ENCODE peak calls at places on chromosomes 7 and 10, in six cellular contexts. One of them, this sample, is unnamed.

GRCh38 chr7:44159824-44160630 is 18.9 kb upstream of the MYL7 start:
- DNase-seq in colonic mucosa: no peak
- DNase-seq in endothelial cell of umbilical vein: no peak
- DNase-seq in heart right ventricle: no peak
- DNase-seq in cardiac muscle cell: no peak
- DNase-seq in aorta: no peak
- DNase-seq in this sample: no peak

GRCh38 chr7:110557-111232 is 81.7 kb upstream of the FAM20C start:
- DNase-seq in colonic mucosa: no peak
- DNase-seq in endothelial cell of umbilical vein: no peak
- DNase-seq in heart right ventricle: no peak
- DNase-seq in cardiac muscle cell: no peak
- DNase-seq in aorta: no peak
- DNase-seq in this sample: no peak

GRCh38 chr10:92757066-92757716 is 67.4 kb downstream of the HHEX start:
- DNase-seq in colonic mucosa: peak; percentile 72
- DNase-seq in endothelial cell of umbilical vein: peak; percentile 93
- DNase-seq in heart right ventricle: peak; percentile 86
- DNase-seq in cardiac muscle cell: peak; percentile 96
- DNase-seq in aorta: peak; percentile 96
- DNase-seq in this sample: no peak

GRCh38 chr10:22345301-22346086 is at the start of gene SPAG6:
- DNase-seq in colonic mucosa: peak; percentile 58
- DNase-seq in endothelial cell of umbilical vein: no peak
- DNase-seq in heart right ventricle: no peak
- DNase-seq in cardiac muscle cell: peak; percentile 35
- DNase-seq in aorta: peak; percentile 74
- DNase-seq in this sample: peak; percentile 24

GRCh38 chr10:83917519-83918506 is 221.5 kb upstream of the GHITM start:
- DNase-seq in colonic mucosa: peak; percentile 44
- DNase-seq in endothelial cell of umbilical vein: peak; percentile 3
- DNase-seq in heart right ventricle: no peak
- DNase-seq in cardiac muscle cell: peak; percentile 13
- DNase-seq in aorta: no peak
- DNase-seq in this sample: no peak

GRCh38 chr10:126243976-126244375 is 144.3 kb downstream of the ADAM12 start:
- DNase-seq in colonic mucosa: no peak
- DNase-seq in endothelial cell of umbilical vein: no peak
- DNase-seq in heart right ventricle: no peak
- DNase-seq in cardiac muscle cell: peak; percentile 75
- DNase-seq in aorta: no peak
- DNase-seq in this sample: no peak

GRCh38 chr7:2209146-2209960 is 23.4 kb downstream of the MAD1L1 start:
- DNase-seq in colonic mucosa: peak; percentile 39
- DNase-seq in endothelial cell of umbilical vein: peak; percentile 55
- DNase-seq in heart right ventricle: peak; percentile 75
- DNase-seq in cardiac muscle cell: peak; percentile 83
- DNase-seq in aorta: peak; percentile 79
- DNase-seq in this sample: peak; percentile 79

GRCh38 chr10:1124796-1125195 is 68.6 kb downstream of the WDR37 start:
- DNase-seq in colonic mucosa: peak; percentile 4
- DNase-seq in endothelial cell of umbilical vein: no peak
- DNase-seq in heart right ventricle: no peak
- DNase-seq in cardiac muscle cell: no peak
- DNase-seq in aorta: no peak
- DNase-seq in this sample: no peak

GRCh38 chr10:59803714-59804113 is 50.5 kb upstream of the MRLN start:
- DNase-seq in colonic mucosa: no peak
- DNase-seq in endothelial cell of umbilical vein: no peak
- DNase-seq in heart right ventricle: no peak
- DNase-seq in cardiac muscle cell: no peak
- DNase-seq in aorta: no peak
- DNase-seq in this sample: no peak

GRCh38 chr7:45072131-45073030 is 16.4 kb downstream of the NACAD start:
- DNase-seq in colonic mucosa: no peak
- DNase-seq in endothelial cell of umbilical vein: no peak
- DNase-seq in heart right ventricle: no peak
- DNase-seq in cardiac muscle cell: no peak
- DNase-seq in aorta: no peak
- DNase-seq in this sample: no peak

GRCh38 chr10:11156480-11156879 is 138.8 kb downstream of the CELF2 start:
- DNase-seq in colonic mucosa: no peak
- DNase-seq in endothelial cell of umbilical vein: no peak
- DNase-seq in heart right ventricle: no peak
- DNase-seq in cardiac muscle cell: no peak
- DNase-seq in aorta: no peak
- DNase-seq in this sample: no peak

GRCh38 chr7:4343272-4344000 is 338.7 kb upstream of the FOXK1 start:
- DNase-seq in colonic mucosa: no peak
- DNase-seq in endothelial cell of umbilical vein: no peak
- DNase-seq in heart right ventricle: no peak
- DNase-seq in cardiac muscle cell: no peak
- DNase-seq in aorta: no peak
- DNase-seq in this sample: no peak
- H3K9me3 ChIP-seq in colonic mucosa: no peaks in the 10 kb centered on the region
- H3K9me3 ChIP-seq in endothelial cell of umbilical vein: peaks cover 2% of the 10 kb centered on the region
- H3K9me3 ChIP-seq in heart right ventricle: peaks cover 6% of the 10 kb centered on the region
- H3K9me3 ChIP-seq in cardiac muscle cell: no peaks in the 10 kb centered on the region
- H3K9me3 ChIP-seq in aorta: peaks cover 13% of the 10 kb centered on the region
- H3K9me3 ChIP-seq in this sample: peaks cover 6% of the 10 kb centered on the region

DNA sequence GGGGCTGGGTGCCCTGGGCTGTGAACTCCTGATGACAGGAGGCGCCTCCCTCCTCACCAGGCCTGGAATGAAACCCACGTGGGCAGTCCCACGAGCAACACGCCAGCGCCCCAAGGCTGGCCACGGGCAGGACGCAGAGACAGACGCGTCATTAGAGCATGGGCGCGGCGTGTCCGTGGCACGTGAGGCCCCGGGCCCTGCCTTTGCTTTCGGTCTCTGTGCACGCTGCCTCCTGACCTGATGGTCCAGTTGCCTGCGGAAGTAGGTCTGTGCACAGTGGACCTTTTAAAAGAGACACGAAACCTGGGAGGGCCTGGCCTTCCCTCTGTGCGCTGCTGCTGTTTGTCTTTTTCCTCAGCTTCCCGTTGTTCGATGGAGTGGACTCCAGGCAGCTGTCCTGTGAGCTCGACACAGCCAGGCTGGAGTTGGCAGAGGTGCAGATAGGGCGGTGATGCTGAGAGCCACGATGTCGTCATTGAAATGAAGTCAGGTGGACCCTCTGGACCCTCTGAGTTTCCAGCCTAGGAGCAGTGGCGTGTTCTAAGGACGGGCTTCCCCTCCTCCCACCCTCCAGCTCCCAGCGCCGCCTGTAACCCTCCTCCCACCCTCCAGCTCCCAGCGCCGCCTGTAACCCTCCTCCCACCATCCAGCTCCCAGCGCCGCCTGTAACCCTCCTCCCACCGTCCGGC is 40.1 kb upstream of the CFAP46 start:
- DNase-seq in colonic mucosa: no peak
- DNase-seq in endothelial cell of umbilical vein: no peak
- DNase-seq in heart right ventricle: no peak
- DNase-seq in cardiac muscle cell: peak; percentile 17
- DNase-seq in aorta: peak; percentile 43
- DNase-seq in this sample: no peak
- H3K27ac ChIP-seq in colonic mucosa: no peak overlapping the region
- H3K27ac ChIP-seq in endothelial cell of umbilical vein: no peak overlapping the region
- H3K27ac ChIP-seq in heart right ventricle: no peak overlapping the region
- H3K27ac ChIP-seq in cardiac muscle cell: no peak overlapping the region
- H3K27ac ChIP-seq in aorta: no peak overlapping the region
- H3K27ac ChIP-seq in this sample: no peak overlapping the region

GRCh38 chr10:89591796-89592271 is 53.2 kb downstream of the PANK1 start:
- DNase-seq in colonic mucosa: no peak
- DNase-seq in endothelial cell of umbilical vein: no peak
- DNase-seq in heart right ventricle: peak; percentile 53
- DNase-seq in cardiac muscle cell: peak; percentile 21
- DNase-seq in aorta: no peak
- DNase-seq in this sample: no peak
- H3K4me3 ChIP-seq in colonic mucosa: no peak overlapping the region
- H3K4me3 ChIP-seq in endothelial cell of umbilical vein: no peak overlapping the region
- H3K4me3 ChIP-seq in heart right ventricle: no peak overlapping the region
- H3K4me3 ChIP-seq in cardiac muscle cell: no peak overlapping the region
- H3K4me3 ChIP-seq in aorta: no peak overlapping the region
- H3K4me3 ChIP-seq in this sample: no peak overlapping the region

GRCh38 chr10:37479469-37479868 is 354.1 kb downstream of the ANKRD30A start:
- DNase-seq in colonic mucosa: no peak
- DNase-seq in endothelial cell of umbilical vein: no peak
- DNase-seq in heart right ventricle: no peak
- DNase-seq in cardiac muscle cell: no peak
- DNase-seq in aorta: no peak
- DNase-seq in this sample: peak; percentile 50
- H3K9me3 ChIP-seq in colonic mucosa: no peaks in the 10 kb centered on the region
- H3K9me3 ChIP-seq in endothelial cell of umbilical vein: peaks cover 2% of the 10 kb centered on the region
- H3K9me3 ChIP-seq in heart right ventricle: no peaks in the 10 kb centered on the region
- H3K9me3 ChIP-seq in cardiac muscle cell: no peaks in the 10 kb centered on the region
- H3K9me3 ChIP-seq in aorta: no peaks in the 10 kb centered on the region
- H3K9me3 ChIP-seq in this sample: no peaks in the 10 kb centered on the region